ENCODE peak calls at places on chromosomes 13 and 19, in seven cellular contexts. R, E, S, X, Q, H and F are unnamed samples.

GRCh38 chr13:43666403-43666802 is 120.4 kb downstream of the ENOX1 start:
- DNase-seq in R (no peak), E (no peak), S (no peak), X (no peak), Q (no peak), H (no peak), F (no peak)

GRCh38 chr13:110340812-110341444 is 33.8 kb downstream of the COL4A2 start:
- DNase-seq in R (no peak), E (no peak), S (no peak), X (peak), Q (peak), H (peak), F (no peak)

GRCh38 chr13:67120872-67121531 is 109.1 kb downstream of the PCDH9 start:
- DNase-seq in R (no peak), E (no peak), S (no peak), X (peak), Q (no peak), H (no peak), F (peak)

GRCh38 chr13:60150538-60150937 is 13.2 kb downstream of the DIAPH3 start:
- DNase-seq in R (no peak), E (no peak), S (no peak), X (no peak), Q (no peak), H (no peak), F (no peak)

GRCh38 chr13:45238945-45239795 is 38.3 kb upstream of the KCTD4 start:
- DNase-seq in R (peak), E (no peak), S (no peak), X (peak), Q (peak), H (no peak), F (no peak)

GRCh38 chr19:1417681-1418493 is 10.5 kb downstream of the DAZAP1 start:
- DNase-seq in R (no peak), E (no peak), S (no peak), X (peak), Q (no peak), H (no peak), F (no peak)

GRCh38 chr13:37316935-37317334 is 211.5 kb upstream of the CSNK1A1L start:
- DNase-seq in R (no peak), E (no peak), S (no peak), X (no peak), Q (no peak), H (no peak), F (no peak)

GRCh38 chr19:3826163-3826562 is 40.0 kb upstream of the MATK start:
- DNase-seq in R (no peak), E (peak), S (no peak), X (no peak), Q (no peak), H (no peak), F (no peak)

GRCh38 chr13:28128926-28129325 is 9.4 kb upstream of the PAN3 start:
- DNase-seq in R (no peak), E (no peak), S (no peak), X (no peak), Q (no peak), H (no peak), F (no peak)

GRCh38 chr13:67462098-67462497 is 232.0 kb upstream of the PCDH9 start:
- DNase-seq in R (no peak), E (no peak), S (no peak), X (no peak), Q (no peak), H (no peak), F (no peak)

GRCh38 chr19:50392759-50393158 is 8.6 kb downstream of the POLD1 start:
- DNase-seq in R (no peak), E (no peak), S (no peak), X (no peak), Q (no peak), H (no peak), F (no peak)

GRCh38 chr13:42997381-42997780 is 5.3 kb upstream of the EPSTI1 start:
- DNase-seq in R (no peak), E (no peak), S (no peak), X (peak), Q (peak), H (no peak), F (no peak)

GRCh38 chr13:44930907-44931676 is 58.2 kb downstream of the NUFIP1 start:
- DNase-seq in R (no peak), E (no peak), S (no peak), X (no peak), Q (peak), H (peak), F (no peak)

GRCh38 chr13:90800082-90800746 is 547.3 kb upstream of the MIR17HG start:
- DNase-seq in R (no peak), E (no peak), S (no peak), X (no peak), Q (no peak), H (peak), F (no peak)

GRCh38 chr19:10566658-10567410 is 1.0 kb upstream of the KRI1 start:
- DNase-seq in R (no peak), E (no peak), S (peak), X (no peak), Q (no peak), H (peak), F (no peak)

GRCh38 chr13:47168086-47168485 is 271.2 kb upstream of the HTR2A start:
- DNase-seq in R (peak), E (no peak), S (no peak), X (peak), Q (peak), H (no peak), F (no peak)

GRCh38 chr13:62846302-62846701 is 1430.7 kb upstream of the PCDH20 start:
- DNase-seq in R (no peak), E (no peak), S (no peak), X (peak), Q (peak), H (no peak), F (no peak)

GRCh38 chr13:33873251-33873908 is 55.4 kb downstream of the RFC3 start:
- DNase-seq in R (no peak), E (no peak), S (no peak), X (no peak), Q (no peak), H (no peak), F (no peak)

GRCh38 chr19:11387154-11388034 is 3.3 kb upstream of the EPOR start:
- DNase-seq in R (no peak), E (no peak), S (no peak), X (no peak), Q (no peak), H (no peak), F (no peak)

GRCh38 chr13:25920931-25921330 is 130.9 kb downstream of the SHISA2 start:
- DNase-seq in R (no peak), E (no peak), S (no peak), X (no peak), Q (no peak), H (no peak), F (no peak)

GRCh38 chr13:30713133-30713532 is 22.2 kb upstream of the ALOX5AP start:
- DNase-seq in R (no peak), E (no peak), S (no peak), X (no peak), Q (no peak), H (no peak), F (no peak)

GRCh38 chr19:38433268-38433733 is at the start of gene RYR1:
- DNase-seq in R (no peak), E (no peak), S (no peak), X (peak), Q (no peak), H (peak), F (no peak)

GRCh38 chr19:48363500-48363809 is 285 bp downstream of the TMEM143 start:
- DNase-seq in R (no peak), E (no peak), S (no peak), X (peak), Q (no peak), H (no peak), F (no peak)

GRCh38 chr19:48363810-48364563 is at the start of the genes SYNGR4 and TMEM143:
- DNase-seq in R (peak), E (peak), S (peak), X (peak), Q (peak), H (peak), F (peak)

GRCh38 chr19:48361912-48362311 is 1.8 kb downstream of the TMEM143 start:
- DNase-seq in R (no peak), E (no peak), S (no peak), X (no peak), Q (no peak), H (no peak), F (no peak)

GRCh38 chr19:48364564-48365363 is 597 bp downstream of the SYNGR4 start:
- DNase-seq in R (no peak), E (no peak), S (no peak), X (no peak), Q (no peak), H (no peak), F (no peak)

DNA sequence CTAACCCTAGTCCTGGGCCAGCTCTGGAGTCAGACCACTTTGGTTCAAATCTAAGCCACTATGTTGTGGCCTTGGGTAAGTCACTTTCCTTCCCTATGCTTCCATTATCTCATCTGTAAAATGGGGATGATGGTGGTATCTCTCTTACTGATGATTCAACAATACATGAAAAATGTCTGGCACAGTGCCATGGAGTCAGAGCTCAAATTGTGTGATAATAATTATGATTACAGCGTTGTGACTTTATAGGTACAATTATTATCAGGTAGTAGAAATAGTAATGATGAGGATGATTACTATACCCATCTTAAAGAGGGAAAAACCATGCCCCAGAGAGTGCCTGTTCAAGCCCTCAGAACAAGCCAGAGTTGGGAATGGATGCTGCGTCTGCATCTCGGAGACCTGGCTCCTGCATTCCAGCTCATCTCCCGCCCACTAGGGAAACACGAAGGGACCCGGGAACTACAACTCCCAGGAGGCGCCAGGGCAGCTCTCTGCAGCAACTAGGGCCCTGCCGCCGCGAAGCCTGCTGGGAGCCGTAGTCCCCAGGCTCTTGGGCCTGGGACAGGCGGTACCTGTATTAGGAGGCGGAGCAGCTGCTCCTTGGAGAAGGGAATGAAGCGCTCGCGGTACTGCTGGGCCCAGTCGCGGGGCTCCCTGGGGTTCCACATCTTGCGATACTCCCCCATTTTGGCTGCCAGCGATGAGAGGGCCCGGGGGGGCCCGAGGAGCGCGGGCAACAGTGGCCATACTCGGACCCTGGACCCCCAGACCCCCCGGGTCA is 832 bp downstream of the TMEM143 start:
- DNase-seq in R (peak), E (peak), S (peak), X (peak), Q (peak), H (peak), F (peak)
- TF ChIP-seq CTCF in R (no peak), E (no peak), S (no peak), X (no peak), Q (no peak), H (no peak), F (no peak)

GRCh38 chr19:17829855-17830566 is 8.7 kb upstream of the INSL3 start:
- DNase-seq in R (no peak), E (peak), S (no peak), X (peak), Q (peak), H (no peak), F (no peak)
- TF ChIP-seq CTCF in R (no peak), E (peak), S (no peak), X (no peak), Q (no peak), H (no peak), F (no peak)

GRCh38 chr13:40406405-40407138 is 259.9 kb downstream of the FOXO1 start:
- DNase-seq in R (no peak), E (no peak), S (no peak), X (peak), Q (peak), H (no peak), F (peak)
- TF ChIP-seq CTCF in R (no peak), E (no peak), S (no peak), X (no peak), Q (no peak), H (no peak), F (no peak)

DNA sequence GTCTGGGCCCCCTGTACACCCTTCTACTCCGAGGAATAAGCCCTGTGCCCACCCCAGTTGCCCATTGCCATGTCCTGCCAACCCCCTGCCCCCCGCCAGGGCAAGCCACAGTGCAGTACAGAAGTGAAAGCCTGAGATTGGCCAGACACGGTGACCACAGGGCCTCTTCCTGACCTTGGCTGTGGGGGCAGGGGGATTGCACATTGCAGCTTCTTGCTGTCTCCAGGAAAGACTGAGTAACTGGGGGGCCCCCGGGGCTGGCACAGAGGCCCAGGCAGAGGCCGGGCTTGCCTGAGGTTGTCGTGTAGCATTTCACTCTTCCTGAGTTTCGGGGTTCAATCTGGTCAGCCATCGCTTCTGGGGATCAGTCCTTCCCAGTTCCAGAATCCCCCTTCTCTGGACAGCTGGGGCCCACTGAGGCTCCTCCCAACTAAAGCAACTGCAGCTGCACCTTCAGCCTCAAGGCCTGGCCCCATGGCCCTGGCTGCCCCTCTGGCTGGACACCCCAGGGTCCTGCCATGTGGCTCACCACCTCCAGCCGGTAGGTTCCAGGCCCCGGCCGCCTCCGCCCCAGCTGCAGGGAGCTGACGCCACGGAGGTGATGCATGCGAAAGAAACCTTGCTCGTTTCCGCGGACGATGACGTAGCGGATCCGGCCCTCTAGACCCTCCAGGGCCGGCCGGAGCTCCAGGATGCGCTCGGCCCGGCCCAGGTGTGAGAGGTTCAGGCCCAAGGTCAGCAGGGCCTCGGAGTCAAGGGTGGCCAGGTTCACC is 13.1 kb downstream of the CCL25 start:
- DNase-seq in R (no peak), E (no peak), S (no peak), X (no peak), Q (no peak), H (no peak), F (no peak)
- TF ChIP-seq CTCF in R (no peak), E (no peak), S (no peak), X (no peak), Q (no peak), H (no peak), F (no peak)

GRCh38 chr13:70104481-70104880 is 3.1 kb upstream of the ATXN8OS start:
- DNase-seq in R (no peak), E (no peak), S (no peak), X (no peak), Q (no peak), H (no peak), F (no peak)

GRCh38 chr13:70098669-70099068 is 9.0 kb upstream of the ATXN8OS start:
- DNase-seq in R (no peak), E (no peak), S (no peak), X (no peak), Q (peak), H (no peak), F (no peak)
- TF ChIP-seq CTCF in R (peak), E (no peak), S (peak), X (no peak), Q (peak), H (no peak), F (no peak)

GRCh38 chr19:58519355-58520256 is at the start of gene ZBTB45:
- DNase-seq in R (peak), E (peak), S (peak), X (peak), Q (peak), H (peak), F (peak)
- TF ChIP-seq CTCF in R (peak), E (peak), S (peak), X (peak), Q (peak), H (peak), F (peak)

DNA sequence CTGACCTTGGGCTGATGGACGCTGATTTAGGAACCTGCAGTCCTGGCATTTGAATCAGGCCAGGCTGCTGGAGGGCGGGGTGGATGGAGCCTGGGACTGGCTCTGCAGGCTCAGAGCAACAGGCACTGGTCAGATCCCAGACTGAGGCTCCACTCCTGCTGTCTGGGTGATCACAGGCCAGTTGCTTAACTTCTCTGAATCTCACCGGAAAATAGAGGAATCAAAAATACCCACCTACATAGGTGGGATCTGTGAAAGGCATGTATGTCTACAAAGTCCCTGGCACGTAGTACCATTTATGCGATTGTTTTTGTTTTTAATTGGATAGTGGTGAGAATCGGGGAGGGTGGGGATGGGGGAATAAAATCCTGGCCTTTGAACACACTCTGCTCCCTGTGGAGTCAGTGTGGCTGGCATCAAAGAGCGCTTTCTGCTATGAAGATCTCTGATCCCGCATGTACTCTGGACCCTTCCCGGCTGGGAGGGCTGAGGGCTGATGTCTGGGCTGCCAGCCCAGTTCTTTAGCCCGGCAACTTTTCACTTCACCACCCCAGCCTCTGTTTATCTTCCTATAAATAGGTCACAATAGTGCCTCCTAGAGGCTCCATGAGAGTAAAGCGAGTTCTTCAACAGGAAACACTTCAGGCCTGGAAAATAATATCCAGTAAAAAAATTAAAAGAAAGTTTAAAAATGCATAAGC is 292.3 kb downstream of the ZNF536 start:
- DNase-seq in R (no peak), E (peak), S (no peak), X (peak), Q (no peak), H (no peak), F (no peak)
- TF ChIP-seq CTCF in R (peak), E (peak), S (no peak), X (peak), Q (peak), H (no peak), F (peak)

GRCh38 chr19:46017874-46018675 is 4.8 kb downstream of the PGLYRP1 start:
- DNase-seq in R (no peak), E (no peak), S (no peak), X (no peak), Q (no peak), H (no peak), F (no peak)

GRCh38 chr19:46018729-46019251 is 4.1 kb downstream of the PGLYRP1 start:
- DNase-seq in R (no peak), E (no peak), S (no peak), X (no peak), Q (no peak), H (no peak), F (no peak)

GRCh38 chr19:46015961-46016425 is 6.9 kb downstream of the PGLYRP1 start:
- DNase-seq in R (no peak), E (no peak), S (no peak), X (no peak), Q (no peak), H (no peak), F (no peak)

GRCh38 chr19:46016426-46017094 is 6.3 kb downstream of the PGLYRP1 start:
- DNase-seq in R (peak), E (peak), S (peak), X (peak), Q (peak), H (peak), F (no peak)

GRCh38 chr19:46017095-46017429 is 5.8 kb downstream of the PGLYRP1 start:
- DNase-seq in R (no peak), E (no peak), S (no peak), X (no peak), Q (no peak), H (no peak), F (no peak)
- TF ChIP-seq CTCF in R (no peak), E (no peak), S (no peak), X (no peak), Q (no peak), H (no peak), F (no peak)

GRCh38 chr19:41156207-41156606 is 36.8 kb upstream of the CYP2S1 start:
- DNase-seq in R (no peak), E (no peak), S (no peak), X (no peak), Q (no peak), H (no peak), F (no peak)
- TF ChIP-seq CTCF in R (no peak), E (no peak), S (no peak), X (peak), Q (peak), H (no peak), F (peak)